ENCODE peak calls at places on chromosome 3, in ten cellular contexts. R, Y, B, J, Q, U, Z, C, G and T are unnamed samples.

GRCh38 chr3:42741796-42742195 is 31.3 kb downstream of the CCDC13 start:
- DNase-seq in R (no peak), Y (no peak), B (no peak), J (no peak), Q (no peak), U (no peak), Z (no peak), C (no peak), G (no peak), T (no peak)

GRCh38 chr3:32399030-32399620 is 7.5 kb downstream of the CMTM7 start:
- DNase-seq in R (no peak), Y (no peak), B (peak; percentile 50), J (peak; percentile 81), Q (no peak), U (peak; percentile 73), Z (no peak), C (no peak), G (peak; percentile 7), T (peak; percentile 55)

GRCh38 chr3:25542571-25543039 is 114.5 kb downstream of the RARB start:
- DNase-seq in R (no peak), Y (no peak), B (no peak), J (no peak), Q (no peak), U (no peak), Z (no peak), C (no peak), G (peak; percentile 29), T (no peak)

GRCh38 chr3:25338158-25338725 is 89.8 kb upstream of the RARB start:
- DNase-seq in R (no peak), Y (no peak), B (no peak), J (no peak), Q (no peak), U (no peak), Z (no peak), C (no peak), G (no peak), T (peak; percentile 49)

GRCh38 chr3:12963869-12964712 is 109.1 kb downstream of the IQSEC1 start:
- DNase-seq in R (peak; percentile 64), Y (no peak), B (peak; percentile 74), J (no peak), Q (no peak), U (peak; percentile 70), Z (no peak), C (no peak), G (peak; percentile 67), T (no peak)

GRCh38 chr3:67109651-67110204 is 111.6 kb downstream of the KBTBD8 start:
- DNase-seq in R (no peak), Y (no peak), B (peak; percentile 33), J (peak; percentile 84), Q (no peak), U (peak; percentile 69), Z (no peak), C (no peak), G (peak; percentile 5), T (no peak)

GRCh38 chr3:37595784-37596180 is 265.9 kb upstream of the CTDSPL start:
- DNase-seq in R (no peak), Y (no peak), B (no peak), J (no peak), Q (no peak), U (no peak), Z (no peak), C (no peak), G (no peak), T (no peak)

GRCh38 chr3:191148131-191148530 is 50.9 kb upstream of the OSTN start:
- DNase-seq in R (no peak), Y (no peak), B (no peak), J (no peak), Q (no peak), U (peak; percentile 37), Z (no peak), C (no peak), G (no peak), T (no peak)

GRCh38 chr3:140276698-140277097 is 341.7 kb downstream of the CLSTN2 start:
- DNase-seq in R (no peak), Y (no peak), B (peak; percentile 3), J (peak; percentile 26), Q (no peak), U (peak; percentile 5), Z (no peak), C (no peak), G (no peak), T (no peak)

GRCh38 chr3:40800343-40800742 is 275.6 kb downstream of the ZNF621 start:
- DNase-seq in R (no peak), Y (no peak), B (no peak), J (peak; percentile 56), Q (no peak), U (peak; percentile 18), Z (no peak), C (no peak), G (no peak), T (no peak)

GRCh38 chr3:46681387-46681786 is 12.1 kb downstream of the ALS2CL start:
- DNase-seq in R (no peak), Y (no peak), B (no peak), J (no peak), Q (no peak), U (no peak), Z (no peak), C (no peak), G (no peak), T (no peak)